ENCODE peak calls at places on chromosomes 4 and X, in five cellular contexts. O is NCI-H1694 treated with DMSO at 0.1 percent for 48 hours; F is glutamatergic neuron; L is stimulated activated CD4-positive, alpha-beta T cell treated with anti-CD3 and anti-CD28 coated beads, Interleukin-12 subunit alpha, Interleukin-12 subunit beta, amount 100 ng/mL, for 24 hours; D is activated CD8-positive, alpha-beta T cell treated with anti-CD3 and anti-CD28 coated beads, Interleukin-2, amount 10 ng/mL, durations not matched to agents 7 days and 5 days. M is an unnamed sample.

GRCh38 chrX:39725928-39726619 is 371.7 kb downstream of the BCOR start:
- DNase-seq in O (no peak), F (no peak), L (no peak), D (no peak), M (peak; percentile 88)

GRCh38 chrX:119240356-119240755 is 4.3 kb downstream of the PGRMC1 start:
- DNase-seq in O (no peak), F (no peak), L (no peak), D (no peak), M (no peak)

GRCh38 chr4:21946858-21947257 is 1.7 kb downstream of the KCNIP4 start:
- DNase-seq in O (no peak), F (no peak), L (no peak), D (no peak), M (no peak)

GRCh38 chr4:89284828-89285227 is 22.8 kb downstream of the GPRIN3 start:
- DNase-seq in O (no peak), F (no peak), L (no peak), D (no peak), M (no peak)

GRCh38 chrX:30955687-30956086 is 66.6 kb upstream of the TAB3 start:
- DNase-seq in O (no peak), F (no peak), L (no peak), D (no peak), M (no peak)

GRCh38 chr4:108372678-108373077 is 203.9 kb upstream of the LEF1 start:
- DNase-seq in O (no peak), F (no peak), L (no peak), D (peak; percentile 60), M (no peak)

GRCh38 chr4:95754667-95755066 is 85.2 kb upstream of the PDHA2 start:
- DNase-seq in O (no peak), F (no peak), L (no peak), D (no peak), M (no peak)

GRCh38 chr4:165986956-165987698 is 114.1 kb downstream of the TLL1 start:
- DNase-seq in O (no peak), F (no peak), L (no peak), D (no peak), M (no peak)

GRCh38 chr4:66927937-66928336 is 617.4 kb downstream of the CENPC start:
- DNase-seq in O (peak; percentile 88), F (no peak), L (no peak), D (no peak), M (no peak)

M was measured in left kidney.